ENCODE peak calls at places on chromosomes 3 and 15, in five cellular contexts. P, W, O, Z and Q are unnamed samples.

GRCh38 chr15:62649793-62650420 is 392.6 kb upstream of the TPM1 start:
- DNase-seq in P (no peak), Z (peak), W (peak), O (no peak), Q (peak)

GRCh38 chr3:8606666-8607065 is 37.9 kb downstream of the SSUH2 start:
- DNase-seq in P (no peak), O (no peak), Z (no peak), W (no peak), Q (no peak)

GRCh38 chr3:45547764-45548683 is 46.5 kb upstream of the LIMD1 start:
- DNase-seq in W (no peak), P (no peak), O (no peak), Z (no peak), Q (no peak)

GRCh38 chr15:93042691-93043378 is 46.2 kb downstream of the RGMA start:
- DNase-seq in O (peak), P (no peak), W (no peak), Z (no peak), Q (no peak)

GRCh38 chr15:42494998-42495360 is 455 bp upstream of the SNAP23 start:
- DNase-seq in O (no peak), Z (no peak), P (peak), W (peak), Q (peak)

GRCh38 chr15:82570721-82571519 is 30.7 kb upstream of the RPS17 start:
- DNase-seq in P (no peak), O (no peak), W (peak), Z (no peak), Q (no peak)

GRCh38 chr3:56810912-56811544 is 9.3 kb upstream of the ARHGEF3 start:
- DNase-seq in W (no peak), O (no peak), Z (no peak), P (no peak), Q (no peak)

GRCh38 chr15:94968133-94968532 is 736.8 kb downstream of the MCTP2 start:
- DNase-seq in Z (no peak), O (no peak), W (no peak), P (no peak), Q (no peak)

GRCh38 chr3:157056035-157056434 is 103.9 kb downstream of the CCNL1 start:
- DNase-seq in P (no peak), W (no peak), Z (no peak), O (no peak), Q (no peak)

GRCh38 chr3:144708437-144708836 is 736.8 kb downstream of the DIPK2A start:
- DNase-seq in W (no peak), O (no peak), Z (no peak), P (no peak), Q (no peak)